ENCODE peak calls at places on chromosomes 13 and 19, in five cellular contexts. B is K562, X is GM12878, Y is H1, G is GM12891. V is an unnamed sample.

GRCh38 chr13:105848494-105848893 is 687.0 kb downstream of the EFNB2 start:
- DNase-seq in B (no peak), G (no peak), X (no peak), Y (no peak), V (no peak)

GRCh38 chr19:11382898-11383705 is 1.0 kb downstream of the EPOR start:
- DNase-seq in G (no peak), B (peak), Y (no peak), X (no peak), V (peak)

GRCh38 chr19:49468746-49469447 is 5.1 kb upstream of the FLT3LG start:
- DNase-seq in B (peak), X (peak), Y (no peak), G (peak), V (peak)

GRCh38 chr19:20038358-20039202 is 725 bp downstream of the ZNF682 start:
- DNase-seq in G (no peak), X (no peak), Y (no peak), B (no peak), V (no peak)

GRCh38 chr13:79281335-79281734 is 124.7 kb downstream of the RBM26 start:
- DNase-seq in Y (peak), X (no peak), B (no peak), G (no peak), V (no peak)

GRCh38 chr19:16739546-16739945 is 19.9 kb downstream of the NWD1 start:
- DNase-seq in G (no peak), X (no peak), Y (no peak), B (no peak), V (no peak)

GRCh38 chr19:6532244-6532999 is 1.6 kb downstream of the TNFSF9 start:
- DNase-seq in B (peak), X (no peak), G (peak), Y (no peak), V (peak)

GRCh38 chr13:34738251-34739170 is 203.6 kb upstream of the NBEA start:
- DNase-seq in G (no peak), Y (no peak), X (no peak), B (no peak), V (no peak)

GRCh38 chr13:110716235-110716505 is 2.7 kb downstream of the ING1 start:
- DNase-seq in X (no peak), Y (no peak), B (peak), G (no peak), V (no peak)

GRCh38 chr19:45917421-45918091 is 3.0 kb upstream of the NANOS2 start:
- DNase-seq in Y (no peak), X (no peak), B (no peak), G (no peak), V (no peak)

GRCh38 chr13:35349673-35350278 is 126.7 kb downstream of the MAB21L1 start:
- DNase-seq in X (peak), B (no peak), Y (no peak), G (no peak), V (no peak)

GRCh38 chr19:12721656-12722565 is 1.8 kb downstream of the TNPO2 start:
- DNase-seq in G (peak), X (no peak), B (peak), Y (peak), V (peak)

GRCh38 chr13:45781553-45782326 is 69.8 kb downstream of the SIAH3 start:
- DNase-seq in X (no peak), Y (no peak), B (no peak), G (no peak), V (no peak)

GRCh38 chr13:41557719-41558118 is 100.4 kb downstream of the RGCC start:
- DNase-seq in B (no peak), X (no peak), G (no peak), Y (no peak), V (no peak)

GRCh38 chr13:40776681-40777165 is 5.7 kb upstream of the MRPS31 start:
- DNase-seq in G (no peak), Y (no peak), B (no peak), X (no peak), V (no peak)

GRCh38 chr13:95784161-95784880 is 107.4 kb downstream of the DNAJC3 start:
- DNase-seq in B (no peak), X (no peak), G (no peak), Y (no peak), V (no peak)

GRCh38 chr19:1164684-1165531 is 9.2 kb downstream of the SBNO2 start:
- DNase-seq in G (no peak), X (no peak), B (peak), Y (no peak), V (no peak)

GRCh38 chr19:49888478-49888901 is 8.2 kb downstream of the IL4I1 start:
- DNase-seq in G (no peak), B (no peak), X (no peak), Y (no peak), V (no peak)

GRCh38 chr19:41945135-41945766 is 13.9 kb downstream of the RABAC1 start:
- DNase-seq in B (no peak), Y (no peak), G (peak), X (peak), V (peak)

GRCh38 chr13:32001392-32001768 is 30.2 kb upstream of the FRY start:
- DNase-seq in G (peak), Y (no peak), X (no peak), B (peak), V (peak)

GRCh38 chr13:84570831-84571230 is 688.6 kb upstream of the SLITRK1 start:
- DNase-seq in Y (no peak), B (no peak), G (no peak), X (no peak), V (no peak)

GRCh38 chr19:8654591-8655339 is 24.3 kb downstream of the NFILZ start:
- DNase-seq in B (peak), X (no peak), Y (peak), G (peak), V (peak)

GRCh38 chr19:42208612-42209011 is 8.9 kb downstream of the DEDD2 start:
- DNase-seq in Y (no peak), B (no peak), X (no peak), G (no peak), V (no peak)

GRCh38 chr13:73416093-73416492 is 357.3 kb downstream of the KLF5 start:
- DNase-seq in B (no peak), X (no peak), Y (no peak), G (no peak), V (no peak)

GRCh38 chr19:45311640-45312039 is 11.0 kb downstream of the CKM start:
- DNase-seq in Y (no peak), X (no peak), B (no peak), G (no peak), V (no peak)

GRCh38 chr19:10747674-10748073 is 29.8 kb downstream of the DNM2 start:
- DNase-seq in Y (no peak), G (no peak), B (no peak), X (no peak), V (no peak)

GRCh38 chr13:72151241-72151640 is 284.2 kb upstream of the DACH1 start:
- DNase-seq in G (no peak), X (no peak), Y (no peak), B (no peak), V (no peak)

GRCh38 chr13:49400755-49401659 is 42.9 kb downstream of the CAB39L start:
- DNase-seq in G (no peak), Y (no peak), X (no peak), B (peak), V (no peak)

GRCh38 chr19:35501684-35502083 is 11.4 kb upstream of the KRTDAP start:
- DNase-seq in Y (no peak), G (no peak), B (no peak), X (no peak), V (no peak)

GRCh38 chr13:20258208-20258962 is 26.3 kb upstream of the GJB6 start:
- DNase-seq in Y (no peak), X (no peak), G (no peak), B (no peak), V (no peak)

GRCh38 chr19:24003537-24003936 is 83.5 kb upstream of the ZNF254 start:
- DNase-seq in Y (no peak), X (no peak), B (no peak), G (no peak), V (no peak)

GRCh38 chr19:29329460-29330134 is 116.6 kb upstream of the UQCRFS1 start:
- DNase-seq in G (no peak), Y (no peak), B (peak), X (no peak), V (no peak)

GRCh38 chr19:7292352-7292949 is 1.8 kb downstream of the INSR start:
- DNase-seq in Y (no peak), G (no peak), B (no peak), X (no peak), V (no peak)

GRCh38 chr13:99969368-99969933 is 2.1 kb downstream of the ZIC5 start:
- DNase-seq in B (peak), Y (no peak), G (no peak), X (no peak), V (no peak)

GRCh38 chr13:76000131-76000530 is 364.0 kb downstream of the LMO7 start:
- DNase-seq in Y (no peak), X (no peak), G (no peak), B (no peak), V (no peak)
- TF ChIP-seq POLR2AphosphoS5 in Y (no peak), X (no peak), G (no peak), B (no peak), V (no peak)

GRCh38 chr19:55346725-55347441 is 7.2 kb downstream of the KMT5C start:
- DNase-seq in G (no peak), Y (no peak), B (no peak), X (no peak), V (no peak)

GRCh38 chr19:55344444-55344843 is 4.8 kb downstream of the KMT5C start:
- DNase-seq in B (no peak), Y (no peak), X (no peak), G (no peak), V (no peak)

GRCh38 chr19:55347442-55348009 is 7.0 kb downstream of the COX6B2 start:
- DNase-seq in B (no peak), Y (no peak), G (no peak), X (no peak), V (no peak)

GRCh38 chr19:55345818-55346724 is 6.4 kb downstream of the KMT5C start:
- DNase-seq in Y (no peak), X (no peak), B (no peak), G (no peak), V (no peak)

GRCh38 chr19:55345101-55345817 is 5.6 kb downstream of the KMT5C start:
- DNase-seq in Y (no peak), X (no peak), B (no peak), G (no peak), V (no peak)
- TF ChIP-seq POLR2A in Y (no peak), X (peak), B (peak), G (no peak), V (no peak)

DNA sequence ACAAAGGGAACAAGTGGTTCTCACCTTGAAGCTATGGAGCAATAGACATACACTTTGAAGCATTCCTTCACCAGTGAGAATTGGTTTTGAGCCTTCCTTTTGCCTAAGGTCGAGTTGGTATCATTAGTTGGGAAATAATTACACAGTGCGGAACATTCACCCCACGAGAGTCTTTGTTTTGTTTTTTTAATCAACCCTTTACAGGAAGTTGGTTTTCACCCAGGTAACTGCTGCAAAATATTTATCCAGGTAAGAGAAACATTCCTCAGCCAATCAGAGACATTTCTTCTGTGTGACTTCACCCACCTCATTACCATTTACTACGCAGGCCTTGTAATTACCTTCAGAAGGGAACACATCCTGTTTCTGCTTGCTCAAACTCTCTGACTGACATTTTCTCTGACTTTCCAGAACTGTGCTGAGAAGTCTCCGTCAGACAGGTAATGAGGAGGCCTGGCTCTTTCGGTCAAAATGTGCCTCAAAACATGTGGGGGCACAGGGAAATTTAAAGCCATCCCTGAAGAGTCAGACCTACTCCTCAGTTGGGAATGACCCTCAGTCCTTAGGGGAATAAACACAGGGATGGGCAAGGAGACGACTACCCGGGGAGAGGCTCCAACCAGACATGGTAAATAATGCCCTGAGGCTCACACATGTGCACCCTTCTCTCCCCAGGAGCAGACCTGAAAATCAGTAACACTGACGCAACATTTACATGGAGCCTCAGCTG is 22.7 kb upstream of the SERP2 start:
- DNase-seq in Y (no peak), X (no peak), G (no peak), B (no peak), V (no peak)
- TF ChIP-seq TAF1 in Y (no peak), X (no peak), G (no peak), B (no peak), V (no peak)

GRCh38 chr19:33197591-33198000 is 3.5 kb downstream of the LRP3 start:
- DNase-seq in G (no peak), X (no peak), Y (no peak), B (no peak), V (no peak)

GRCh38 chr19:33196446-33197193 is 2.5 kb downstream of the LRP3 start:
- DNase-seq in X (no peak), B (no peak), Y (no peak), G (no peak), V (no peak)

GRCh38 chr19:33201886-33202545 is 7.9 kb downstream of the LRP3 start:
- DNase-seq in G (no peak), X (no peak), B (no peak), Y (no peak), V (no peak)

GRCh38 chr19:33201473-33201872 is 7.3 kb downstream of the LRP3 start:
- DNase-seq in X (no peak), Y (no peak), G (no peak), B (no peak), V (no peak)

GRCh38 chr19:33199441-33200265 is 5.5 kb downstream of the LRP3 start:
- DNase-seq in G (no peak), Y (no peak), B (no peak), X (no peak), V (no peak)
- TF ChIP-seq POLR2AphosphoS5 in G (no peak), Y (no peak), B (no peak), X (no peak), V (no peak)

DNA sequence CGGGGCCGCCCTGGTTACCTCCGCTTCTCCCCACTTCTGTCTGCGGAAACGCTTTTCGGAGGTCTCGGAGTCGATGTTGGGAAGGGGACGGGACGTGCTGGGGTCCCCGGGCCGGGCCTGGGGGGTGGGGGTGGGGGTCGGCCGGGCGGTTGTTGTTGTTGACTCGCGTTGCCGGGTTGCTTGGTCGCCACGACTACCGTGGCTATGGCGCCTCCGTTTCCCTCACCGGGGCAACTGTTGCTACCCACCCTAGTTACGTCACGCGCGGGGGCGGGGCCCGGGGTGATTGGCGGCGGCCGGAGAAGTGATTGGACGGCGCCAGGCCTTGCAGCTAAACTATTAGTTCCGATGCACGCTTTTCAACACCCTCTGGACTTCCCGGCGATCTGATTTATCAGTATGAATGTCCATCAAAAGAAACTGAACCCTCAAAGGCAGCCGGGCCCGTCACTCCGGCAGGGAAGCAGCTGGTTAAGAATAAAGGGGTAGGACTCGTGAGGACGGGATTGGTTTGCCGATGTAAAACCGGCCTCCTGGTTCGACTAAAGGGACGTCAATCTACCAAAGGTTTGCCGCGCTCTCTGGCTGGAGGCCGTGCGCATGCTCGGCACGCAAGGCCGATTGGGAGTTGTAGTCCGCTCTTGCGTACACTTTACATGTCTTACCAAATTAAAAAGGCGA is at the start of gene RFX1:
- DNase-seq in X (peak), Y (peak), G (peak), B (peak), V (peak)
- TF ChIP-seq POLR2A in X (no peak), Y (peak), G (no peak), B (no peak), V (no peak)

GRCh38 chr19:2247433-2248101 is 1.6 kb upstream of the AMH start:
- DNase-seq in G (no peak), X (no peak), Y (no peak), B (no peak), V (no peak)

GRCh38 chr19:2245273-2245672 is 3.9 kb upstream of the AMH start:
- DNase-seq in B (no peak), G (no peak), X (no peak), Y (no peak), V (no peak)

GRCh38 chr19:2246014-2246620 is 3.0 kb upstream of the AMH start:
- DNase-seq in G (no peak), X (no peak), Y (no peak), B (no peak), V (no peak)

GRCh38 chr19:2248136-2249009 is 750 bp upstream of the AMH start:
- DNase-seq in B (no peak), X (no peak), G (no peak), Y (no peak), V (no peak)

DNA sequence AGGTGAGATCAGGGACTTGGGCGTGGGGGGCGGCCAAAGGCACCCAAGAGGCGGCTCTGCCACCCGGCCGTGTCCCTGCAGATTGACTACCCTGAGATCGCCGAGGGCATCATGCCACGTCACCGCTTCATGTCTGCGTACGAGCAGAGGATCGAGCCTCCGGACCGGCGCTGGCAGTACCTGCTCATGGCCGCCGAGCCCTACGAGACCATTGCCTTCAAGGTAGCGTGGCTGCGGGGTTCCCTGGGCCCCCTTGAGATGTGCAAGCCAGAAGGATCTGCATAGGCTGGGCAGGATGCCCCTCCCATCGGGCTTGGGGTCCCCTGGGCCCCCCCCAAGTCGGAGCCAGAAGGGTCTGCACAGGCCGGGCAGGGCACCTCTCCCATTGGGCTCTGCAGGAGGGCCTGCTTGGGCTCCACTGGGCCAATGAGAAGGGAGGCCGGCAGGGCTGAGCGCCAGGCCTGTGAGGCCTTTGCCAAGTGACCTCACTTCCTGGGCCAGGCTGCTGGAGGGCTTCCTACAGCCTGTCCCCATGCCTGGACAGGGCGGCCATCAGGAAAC is 2.2 kb upstream of the AMH start:
- DNase-seq in Y (no peak), B (no peak), G (no peak), X (no peak), V (no peak)
- TF ChIP-seq TAF1 in Y (no peak), B (no peak), G (no peak), X (no peak), V (no peak)

GRCh38 chr13:93266681-93267080 is 40.1 kb downstream of the GPC6 start:
- DNase-seq in B (no peak), G (no peak), X (no peak), Y (no peak), V (no peak)
- TF ChIP-seq POLR2AphosphoS5 in B (no peak), G (no peak), X (no peak), Y (no peak), V (no peak)

GRCh38 chr19:3507371-3508120 is 1.4 kb downstream of the FZR1 start:
- DNase-seq in X (no peak), Y (no peak), B (peak), G (no peak), V (no peak)

GRCh38 chr19:3505598-3506383 is at the start of gene FZR1:
- DNase-seq in X (peak), Y (peak), B (peak), G (peak), V (peak)

GRCh38 chr19:3504723-3505122 is 1.4 kb upstream of the FZR1 start:
- DNase-seq in X (no peak), B (no peak), G (no peak), Y (no peak), V (no peak)

GRCh38 chr19:3508771-3509535 is 2.8 kb downstream of the FZR1 start:
- DNase-seq in X (no peak), Y (no peak), G (no peak), B (no peak), V (no peak)

DNA sequence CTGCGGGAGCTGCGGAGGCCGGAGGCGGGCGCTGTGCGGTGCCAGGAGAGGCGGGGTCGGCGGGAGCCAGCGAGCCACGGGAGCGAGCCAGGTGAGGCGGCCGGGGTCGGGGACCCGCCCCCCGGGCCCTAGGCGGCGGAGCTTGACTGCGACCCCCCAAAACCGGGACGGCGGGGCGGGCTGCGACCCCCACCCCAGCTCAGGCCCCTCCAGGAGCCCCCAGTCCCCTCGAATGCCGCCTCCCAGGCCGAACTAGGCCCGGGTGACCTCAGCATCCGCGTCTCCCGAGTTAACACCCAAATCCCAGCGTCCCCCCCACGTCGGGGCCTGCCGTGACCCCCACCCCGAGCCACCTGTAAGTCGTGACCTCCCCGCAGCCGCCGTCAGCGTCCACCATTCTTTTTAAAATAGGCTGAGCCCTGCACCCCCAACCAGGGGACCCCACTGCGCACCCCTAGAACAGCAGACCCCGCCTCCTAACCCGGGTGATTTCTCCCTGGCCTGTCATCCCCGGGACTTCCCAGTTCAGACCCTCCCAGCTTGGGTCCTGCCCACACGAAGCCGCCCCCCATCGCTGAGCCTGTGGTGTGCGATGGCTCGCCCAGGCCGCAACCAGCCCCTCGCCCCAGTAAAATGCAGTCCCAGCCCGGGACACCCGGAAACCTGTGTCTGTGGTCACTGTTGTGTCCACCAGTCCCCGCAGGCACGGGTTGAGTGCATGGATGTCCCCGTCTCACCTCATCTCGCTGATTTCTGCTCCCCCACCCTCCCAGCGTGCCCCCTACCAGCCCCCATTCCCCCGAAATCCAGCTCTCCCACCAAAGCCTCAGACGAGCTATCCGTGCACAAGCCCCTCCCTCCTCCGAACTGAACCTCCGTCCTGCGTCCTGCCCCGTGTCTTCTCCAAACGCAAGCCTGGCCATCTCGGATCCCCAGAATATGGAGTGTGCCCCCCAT is 551 bp downstream of the FZR1 start:
- DNase-seq in X (no peak), Y (no peak), B (peak), G (no peak), V (no peak)
- TF ChIP-seq POLR2A in X (no peak), Y (no peak), B (no peak), G (no peak), V (no peak)